ENCODE peak calls at places on chromosomes 1 and 21, in four cellular contexts. L is AG09319, Y is GM13976, U is astrocyte of the cerebellum. S is an unnamed sample.

GRCh38 chr1:155645648-155646047 is 35.6 kb downstream of the MSTO1 start:
- DNase-seq in L (no peak), Y (no peak), U (no peak), S (no peak)

GRCh38 chr1:60425528-60425927 is 352.0 kb upstream of the C1orf87 start:
- DNase-seq in L (no peak), Y (no peak), U (no peak), S (no peak)

GRCh38 chr1:85599076-85599491 is 18.5 kb downstream of the CCN1 start:
- DNase-seq in L (no peak), Y (no peak), U (no peak), S (no peak)

GRCh38 chr1:197444754-197445153 is 176.7 kb downstream of the CRB1 start:
- DNase-seq in L (no peak), Y (no peak), U (no peak), S (no peak)

GRCh38 chr1:212286437-212287131 is 1.4 kb downstream of the PPP2R5A start:
- DNase-seq in L (no peak), Y (no peak), U (no peak), S (no peak)

GRCh38 chr1:207004931-207005830 is 27.4 kb downstream of the C1orf116 start:
- DNase-seq in L (no peak), Y (peak), U (peak), S (no peak)

GRCh38 chr1:16986596-16987361 is 6.4 kb upstream of the MFAP2 start:
- DNase-seq in L (no peak), Y (no peak), U (no peak), S (no peak)

GRCh38 chr1:24380508-24380907 is 33.1 kb downstream of the STPG1 start:
- DNase-seq in L (no peak), Y (no peak), U (no peak), S (no peak)

GRCh38 chr1:202304370-202304769 is 37.4 kb downstream of the UBE2T start:
- DNase-seq in L (no peak), Y (no peak), U (no peak), S (no peak)

GRCh38 chr1:16140068-16140596 is 15.7 kb downstream of the EPHA2 start:
- DNase-seq in L (no peak), Y (no peak), U (no peak), S (no peak)

GRCh38 chr21:31879251-31879650 is 6.4 kb downstream of the HUNK start:
- DNase-seq in L (no peak), Y (no peak), U (no peak), S (no peak)

GRCh38 chr1:61307422-61308140 is 225.2 kb downstream of the NFIA start:
- DNase-seq in L (no peak), Y (no peak), U (no peak), S (no peak)

GRCh38 chr1:239909894-239910293 is 181.8 kb upstream of the FMN2 start:
- DNase-seq in L (peak), Y (no peak), U (no peak), S (no peak)

GRCh38 chr21:45598109-45598508 is 45.4 kb upstream of the PCBP3 start:
- DNase-seq in L (no peak), Y (no peak), U (no peak), S (no peak)

GRCh38 chr21:32257952-32258785 is 20.7 kb downstream of the MIS18A start:
- DNase-seq in L (peak), Y (peak), U (peak), S (peak)

GRCh38 chr1:11272842-11273594 is at the start of gene UBIAD1:
- DNase-seq in L (peak), Y (peak), U (peak), S (peak)

GRCh38 chr1:151175036-151175741 is 592 bp downstream of the TMOD4 start:
- DNase-seq in L (no peak), Y (no peak), U (no peak), S (no peak)

GRCh38 chr1:110240476-110241210 is 30.5 kb downstream of the KCNC4 start:
- DNase-seq in L (no peak), Y (no peak), U (no peak), S (no peak)

GRCh38 chr1:117679299-117679698 is 73.5 kb downstream of the TENT5C start:
- DNase-seq in L (no peak), Y (no peak), U (no peak), S (no peak)

GRCh38 chr1:85289207-85289847 is 12.9 kb upstream of the BCL10 start:
- DNase-seq in L (peak), Y (no peak), U (peak), S (peak)

GRCh38 chr1:224300346-224300745 is 29.6 kb downstream of the NVL start:
- DNase-seq in L (peak), Y (no peak), U (peak), S (peak)

GRCh38 chr1:47452426-47452825 is 14.6 kb downstream of the FOXD2 start:
- DNase-seq in L (no peak), Y (no peak), U (no peak), S (no peak)

GRCh38 chr1:109777436-109777835 is 13.7 kb upstream of the EPS8L3 start:
- DNase-seq in L (no peak), Y (no peak), U (no peak), S (no peak)

GRCh38 chr1:214977133-214977532 is 105.4 kb upstream of the KCNK2 start:
- DNase-seq in L (no peak), Y (no peak), U (no peak), S (no peak)

GRCh38 chr1:22296701-22297591 is 154.0 kb upstream of the WNT4 start:
- DNase-seq in L (no peak), Y (no peak), U (no peak), S (no peak)

GRCh38 chr1:115089443-115090340 is at the start of gene TSPAN2:
- DNase-seq in L (no peak), Y (peak), U (no peak), S (no peak)

GRCh38 chr1:205355054-205355453 is 1.7 kb downstream of the KLHDC8A start:
- DNase-seq in L (no peak), Y (no peak), U (no peak), S (no peak)

GRCh38 chr1:231240883-231241735 is at the start of gene GNPAT:
- DNase-seq in L (peak), Y (peak), U (peak), S (no peak)

GRCh38 chr1:15226626-15227286 is 20.3 kb upstream of the FHAD1 start:
- DNase-seq in L (no peak), Y (no peak), U (no peak), S (no peak)

GRCh38 chr1:17531343-17531681 is 8.2 kb upstream of the ARHGEF10L start:
- DNase-seq in L (no peak), Y (no peak), U (no peak), S (no peak)

GRCh38 chr21:46597896-46598343 is 7.0 kb downstream of the S100B start:
- DNase-seq in L (no peak), Y (peak), U (no peak), S (no peak)

GRCh38 chr1:3607703-3608065 is 3.6 kb downstream of the MEGF6 start:
- DNase-seq in L (no peak), Y (no peak), U (no peak), S (no peak)

GRCh38 chr1:217048104-217048707 is 325.0 kb upstream of the ESRRG start:
- DNase-seq in L (no peak), Y (peak), U (no peak), S (no peak)
- TF ChIP-seq CTCF in L (no peak), Y (peak), U (no peak), S (peak)

GRCh38 chr1:165871311-165872067 is 44.1 kb downstream of the UCK2 start:
- DNase-seq in L (no peak), Y (no peak), U (peak), S (peak)
- TF ChIP-seq CTCF in L (peak), Y (peak), U (peak), S (peak)

GRCh38 chr1:67894981-67895735 is 61.9 kb upstream of the GNG12 start:
- DNase-seq in L (no peak), Y (no peak), U (no peak), S (no peak)
- TF ChIP-seq CTCF in L (no peak), Y (no peak), U (no peak), S (no peak)

GRCh38 chr1:54791880-54792522 is 9.1 kb downstream of the TTC22 start:
- DNase-seq in L (no peak), Y (no peak), U (no peak), S (no peak)
- TF ChIP-seq CTCF in L (peak), Y (peak), U (peak), S (peak)

GRCh38 chr1:243890576-243890975 is 40.5 kb upstream of the AKT3 start:
- DNase-seq in L (peak), Y (no peak), U (no peak), S (no peak)
- TF ChIP-seq CTCF in L (no peak), Y (no peak), U (no peak), S (no peak)

DNA sequence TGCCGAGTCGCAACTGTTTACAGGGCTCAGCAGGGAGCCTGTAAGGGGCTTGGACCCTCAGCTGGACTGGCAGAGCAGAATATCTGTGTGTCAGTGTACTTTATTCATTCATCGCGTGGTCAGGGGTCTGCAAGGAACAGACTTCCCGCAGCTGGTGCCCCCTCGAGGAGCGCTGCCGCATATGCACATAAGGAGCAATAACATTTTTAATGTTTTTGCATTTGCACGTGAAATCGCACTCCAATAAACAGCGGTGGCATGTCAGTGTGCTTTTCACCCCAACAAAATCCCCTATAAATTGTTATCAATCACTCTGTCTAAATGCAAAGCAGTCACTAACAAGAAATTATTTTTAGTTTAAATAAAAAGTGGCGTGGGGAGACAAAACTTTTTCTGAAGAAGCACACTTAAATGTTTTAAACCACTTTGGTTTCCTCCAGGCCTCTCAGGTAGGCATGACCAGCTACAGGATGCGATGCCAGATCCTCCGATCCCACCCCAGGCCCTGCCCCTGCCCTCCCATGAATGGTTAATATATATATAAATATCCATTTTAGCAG is 3.5 kb downstream of the FMO1 start:
- DNase-seq in L (no peak), Y (peak), U (no peak), S (no peak)
- TF ChIP-seq CTCF in L (peak), Y (peak), U (peak), S (peak)

DNA sequence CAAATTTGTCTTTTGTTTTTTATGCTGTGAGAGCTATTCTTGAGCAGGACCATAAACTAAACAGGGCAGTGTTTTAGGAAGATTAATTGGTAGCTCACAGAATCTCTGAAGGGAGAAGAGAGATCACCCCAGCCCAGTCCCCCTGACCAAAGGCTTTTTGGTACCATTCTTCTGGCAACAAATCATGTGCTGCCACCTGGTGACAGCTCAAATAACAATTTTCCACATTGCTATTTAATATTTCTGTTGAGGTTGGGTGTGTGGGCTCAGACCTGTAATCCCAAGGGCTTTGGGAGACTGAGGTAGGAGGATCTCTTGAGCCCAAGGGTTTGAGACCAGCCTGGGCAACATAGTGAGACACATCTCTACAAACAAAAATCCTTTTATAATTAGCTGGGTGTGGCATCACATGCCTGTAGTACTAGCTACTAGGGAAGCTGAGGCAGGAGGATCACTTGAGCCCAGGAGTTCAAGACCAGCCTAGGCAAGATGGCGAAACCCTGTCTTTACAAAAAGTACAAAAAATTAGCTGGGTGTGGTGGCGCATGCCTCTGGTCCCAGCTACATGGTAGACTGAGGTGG is 2.2 kb upstream of the TESK2 start:
- DNase-seq in L (peak), Y (peak), U (peak), S (no peak)
- TF ChIP-seq CTCF in L (peak), Y (peak), U (peak), S (peak)

GRCh38 chr1:180486092-180486491 is 16.3 kb downstream of the ACBD6 start:
- DNase-seq in L (no peak), Y (no peak), U (no peak), S (no peak)
- TF ChIP-seq CTCF in L (no peak), Y (no peak), U (peak), S (peak)

GRCh38 chr21:41747943-41748738 is 18.7 kb downstream of the RIPK4 start:
- DNase-seq in L (no peak), Y (no peak), U (no peak), S (no peak)

GRCh38 chr21:41746744-41747006 is 20.2 kb downstream of the RIPK4 start:
- DNase-seq in L (no peak), Y (no peak), U (no peak), S (no peak)

GRCh38 chr21:41744028-41744940 is 22.6 kb downstream of the RIPK4 start:
- DNase-seq in L (no peak), Y (no peak), U (no peak), S (no peak)

GRCh38 chr21:41745026-41745820 is 21.6 kb downstream of the RIPK4 start:
- DNase-seq in L (no peak), Y (no peak), U (no peak), S (no peak)

GRCh38 chr21:41745971-41746743 is 20.7 kb downstream of the RIPK4 start:
- DNase-seq in L (no peak), Y (no peak), U (no peak), S (no peak)
- TF ChIP-seq CTCF in L (no peak), Y (no peak), U (no peak), S (no peak)

S was measured in epithelial cell of proximal tubule.